ENCODE peak calls at places on chromosomes 1 and 21, in five cellular contexts. One of them, this sample, is unnamed.

GRCh38 chr1:95072532-95073419 is at the start of gene ALG14:
- DNase-seq in activated naive CD4-positive, alpha-beta T cell: peak; percentile 85
- DNase-seq in BE2C: peak; percentile 85
- DNase-seq in stimulated activated CD8-positive, alpha-beta memory T cell treated with anti-CD3 and anti-CD28 coated beads, Interleukin-15, amount 100 ng/mL, for 24 hours: peak; percentile 87
- DNase-seq in left ventricle myocardium superior: peak; percentile 95
- DNase-seq in this sample: peak; percentile 95

GRCh38 chr1:66270122-66270812 is 263.7 kb upstream of the SGIP1 start:
- DNase-seq in activated naive CD4-positive, alpha-beta T cell: no peak
- DNase-seq in BE2C: no peak
- DNase-seq in stimulated activated CD8-positive, alpha-beta memory T cell treated with anti-CD3 and anti-CD28 coated beads, Interleukin-15, amount 100 ng/mL, for 24 hours: no peak
- DNase-seq in left ventricle myocardium superior: no peak
- DNase-seq in this sample: no peak

GRCh38 chr1:31183126-31183525 is 56.6 kb downstream of the NKAIN1 start:
- DNase-seq in activated naive CD4-positive, alpha-beta T cell: no peak
- DNase-seq in BE2C: no peak
- DNase-seq in stimulated activated CD8-positive, alpha-beta memory T cell treated with anti-CD3 and anti-CD28 coated beads, Interleukin-15, amount 100 ng/mL, for 24 hours: no peak
- DNase-seq in left ventricle myocardium superior: no peak
- DNase-seq in this sample: no peak

GRCh38 chr1:36414384-36414783 is 16.7 kb upstream of the LSM10 start:
- DNase-seq in activated naive CD4-positive, alpha-beta T cell: no peak
- DNase-seq in BE2C: no peak
- DNase-seq in stimulated activated CD8-positive, alpha-beta memory T cell treated with anti-CD3 and anti-CD28 coated beads, Interleukin-15, amount 100 ng/mL, for 24 hours: no peak
- DNase-seq in left ventricle myocardium superior: no peak
- DNase-seq in this sample: no peak

GRCh38 chr1:171913385-171913784 is 72.1 kb downstream of the DNM3 start:
- DNase-seq in activated naive CD4-positive, alpha-beta T cell: no peak
- DNase-seq in BE2C: no peak
- DNase-seq in stimulated activated CD8-positive, alpha-beta memory T cell treated with anti-CD3 and anti-CD28 coated beads, Interleukin-15, amount 100 ng/mL, for 24 hours: no peak
- DNase-seq in left ventricle myocardium superior: no peak
- DNase-seq in this sample: no peak

GRCh38 chr1:67191668-67192520 is 25.6 kb downstream of the IL23R start:
- DNase-seq in activated naive CD4-positive, alpha-beta T cell: no peak
- DNase-seq in BE2C: no peak
- DNase-seq in stimulated activated CD8-positive, alpha-beta memory T cell treated with anti-CD3 and anti-CD28 coated beads, Interleukin-15, amount 100 ng/mL, for 24 hours: no peak
- DNase-seq in left ventricle myocardium superior: no peak
- DNase-seq in this sample: no peak

GRCh38 chr1:85093644-85094043 is 45.3 kb upstream of the MCOLN3 start:
- DNase-seq in activated naive CD4-positive, alpha-beta T cell: no peak
- DNase-seq in BE2C: no peak
- DNase-seq in stimulated activated CD8-positive, alpha-beta memory T cell treated with anti-CD3 and anti-CD28 coated beads, Interleukin-15, amount 100 ng/mL, for 24 hours: no peak
- DNase-seq in left ventricle myocardium superior: no peak
- DNase-seq in this sample: no peak

GRCh38 chr1:203153989-203154821 is 21.4 kb downstream of the MYBPH start:
- DNase-seq in activated naive CD4-positive, alpha-beta T cell: no peak
- DNase-seq in BE2C: peak; percentile 72
- DNase-seq in stimulated activated CD8-positive, alpha-beta memory T cell treated with anti-CD3 and anti-CD28 coated beads, Interleukin-15, amount 100 ng/mL, for 24 hours: no peak
- DNase-seq in left ventricle myocardium superior: no peak
- DNase-seq in this sample: no peak

GRCh38 chr21:17823846-17824245 is 4.7 kb upstream of the C21orf91 start:
- DNase-seq in activated naive CD4-positive, alpha-beta T cell: no peak
- DNase-seq in BE2C: no peak
- DNase-seq in stimulated activated CD8-positive, alpha-beta memory T cell treated with anti-CD3 and anti-CD28 coated beads, Interleukin-15, amount 100 ng/mL, for 24 hours: no peak
- DNase-seq in left ventricle myocardium superior: no peak
- DNase-seq in this sample: no peak

GRCh38 chr1:208069908-208070307 is 159.0 kb upstream of the CD34 start:
- DNase-seq in activated naive CD4-positive, alpha-beta T cell: no peak
- DNase-seq in BE2C: no peak
- DNase-seq in stimulated activated CD8-positive, alpha-beta memory T cell treated with anti-CD3 and anti-CD28 coated beads, Interleukin-15, amount 100 ng/mL, for 24 hours: no peak
- DNase-seq in left ventricle myocardium superior: no peak
- DNase-seq in this sample: no peak

GRCh38 chr1:116913941-116914340 is 4.2 kb downstream of the PTGFRN start:
- DNase-seq in activated naive CD4-positive, alpha-beta T cell: no peak
- DNase-seq in BE2C: no peak
- DNase-seq in stimulated activated CD8-positive, alpha-beta memory T cell treated with anti-CD3 and anti-CD28 coated beads, Interleukin-15, amount 100 ng/mL, for 24 hours: no peak
- DNase-seq in left ventricle myocardium superior: no peak
- DNase-seq in this sample: no peak

This sample was measured in SK-N-DZ.